ENCODE peak calls at places on chromosomes 2 and 18, in five cellular contexts. M is transverse colon, S is AG10803, A is GM12865, H is fibroblast of lung. N is an unnamed sample.

GRCh38 chr2:38602136-38602731 is 494 bp downstream of the HNRNPLL start:
- DNase-seq in M (peak), S (peak), A (no peak), H (no peak), N (no peak)

GRCh38 chr2:73337828-73338227 is 44.5 kb upstream of the EGR4 start:
- DNase-seq in M (no peak), S (no peak), A (no peak), H (no peak), N (no peak)

GRCh38 chr2:218991674-218992168 is 1.5 kb downstream of the CRYBA2 start:
- DNase-seq in M (no peak), S (peak), A (no peak), H (peak), N (peak)

GRCh38 chr2:85754313-85755095 is 713 bp downstream of the ATOH8 start:
- DNase-seq in M (peak), S (peak), A (peak), H (peak), N (no peak)

GRCh38 chr2:97664636-97664970 is 759 bp upstream of the ACTR1B start:
- DNase-seq in M (peak), S (no peak), A (no peak), H (no peak), N (no peak)

GRCh38 chr2:158025263-158025996 is 76.2 kb upstream of the UPP2 start:
- DNase-seq in M (no peak), S (peak), A (no peak), H (peak), N (peak)

GRCh38 chr2:56379066-56379465 is 195.3 kb downstream of the CCDC85A start:
- DNase-seq in M (no peak), S (no peak), A (no peak), H (no peak), N (no peak)

GRCh38 chr2:205543937-205544702 is 138.2 kb upstream of the NRP2 start:
- DNase-seq in M (no peak), S (peak), A (no peak), H (no peak), N (no peak)

GRCh38 chr2:223093436-223093839 is 41.4 kb downstream of the KCNE4 start:
- DNase-seq in M (no peak), S (peak), A (no peak), H (peak), N (no peak)

GRCh38 chr2:219448776-219449476 is 14.3 kb downstream of the SPEG start:
- DNase-seq in M (no peak), S (no peak), A (no peak), H (no peak), N (no peak)

GRCh38 chr2:149037851-149038250 is 648 bp upstream of the LYPD6B start:
- DNase-seq in M (no peak), S (no peak), A (no peak), H (no peak), N (no peak)

GRCh38 chr2:228589115-228589514 is 407.6 kb upstream of the SPHKAP start:
- DNase-seq in M (no peak), S (no peak), A (no peak), H (no peak), N (no peak)

GRCh38 chr2:118861741-118862140 is 14.3 kb upstream of the EN1 start:
- DNase-seq in M (no peak), S (peak), A (no peak), H (no peak), N (no peak)

GRCh38 chr2:214410918-214411554 is at the start of gene VWC2L:
- DNase-seq in M (peak), S (peak), A (peak), H (peak), N (peak)

GRCh38 chr2:78999410-78999809 is 26.1 kb upstream of the REG3G start:
- DNase-seq in M (no peak), S (no peak), A (peak), H (no peak), N (no peak)

DNA sequence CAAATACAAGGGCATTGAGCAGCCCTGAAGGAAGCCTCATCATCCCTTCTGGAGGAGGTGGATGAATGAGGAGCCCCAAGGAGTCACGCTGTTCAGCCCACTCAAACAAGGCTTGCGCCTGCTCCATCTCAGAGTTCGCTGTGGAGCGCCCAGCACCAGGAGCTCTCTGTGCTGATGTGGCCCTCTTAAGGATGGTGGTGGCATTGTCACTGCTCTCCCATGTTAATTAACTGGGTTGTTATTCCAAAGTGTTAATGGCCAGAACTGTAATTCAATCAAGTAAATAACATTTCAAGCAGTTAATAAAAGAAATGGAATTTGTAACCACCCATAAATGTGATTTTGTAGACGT is 726.0 kb upstream of the RAB6C start:
- DNase-seq in M (no peak), S (no peak), A (peak), H (no peak), N (no peak)
- TF ChIP-seq CTCF in M (no peak), S (peak), A (peak), H (no peak), N (no peak)

DNA sequence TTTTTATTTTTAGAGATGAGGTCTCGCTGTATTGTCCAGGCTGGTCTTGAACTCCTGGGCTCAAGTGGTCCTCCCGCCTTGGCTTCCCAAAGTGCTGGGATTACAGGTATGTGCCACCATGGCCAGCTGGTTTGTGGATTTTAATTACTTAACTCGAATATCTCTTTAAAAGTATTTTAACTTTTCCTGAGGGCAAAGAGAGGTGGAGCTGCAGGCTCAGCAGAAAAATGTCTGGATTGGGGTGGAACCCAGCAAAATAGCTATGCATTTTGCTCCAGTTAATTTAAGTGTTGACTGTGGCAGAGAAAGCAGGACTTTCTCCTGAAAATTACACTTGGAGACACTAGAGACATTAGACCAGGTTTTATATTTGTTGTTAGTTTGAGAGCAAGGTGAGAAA is 35.5 kb upstream of the TXNDC2 start:
- DNase-seq in M (no peak), S (no peak), A (no peak), H (no peak), N (no peak)
- H3K4me3 ChIP-seq in M (no peak), S (no peak), A (no peak), H (no peak), N (no peak)

GRCh38 chr2:101775092-101775491 is 77.6 kb downstream of the MAP4K4 start:
- DNase-seq in M (no peak), S (no peak), A (no peak), H (peak), N (no peak)

GRCh38 chr2:101777337-101777736 is 79.8 kb downstream of the MAP4K4 start:
- DNase-seq in M (no peak), S (no peak), A (no peak), H (no peak), N (no peak)

GRCh38 chr2:101775636-101776035 is 78.1 kb downstream of the MAP4K4 start:
- DNase-seq in M (no peak), S (no peak), A (no peak), H (peak), N (no peak)

GRCh38 chr2:101778102-101778501 is 80.6 kb downstream of the MAP4K4 start:
- DNase-seq in M (no peak), S (no peak), A (no peak), H (no peak), N (no peak)

DNA sequence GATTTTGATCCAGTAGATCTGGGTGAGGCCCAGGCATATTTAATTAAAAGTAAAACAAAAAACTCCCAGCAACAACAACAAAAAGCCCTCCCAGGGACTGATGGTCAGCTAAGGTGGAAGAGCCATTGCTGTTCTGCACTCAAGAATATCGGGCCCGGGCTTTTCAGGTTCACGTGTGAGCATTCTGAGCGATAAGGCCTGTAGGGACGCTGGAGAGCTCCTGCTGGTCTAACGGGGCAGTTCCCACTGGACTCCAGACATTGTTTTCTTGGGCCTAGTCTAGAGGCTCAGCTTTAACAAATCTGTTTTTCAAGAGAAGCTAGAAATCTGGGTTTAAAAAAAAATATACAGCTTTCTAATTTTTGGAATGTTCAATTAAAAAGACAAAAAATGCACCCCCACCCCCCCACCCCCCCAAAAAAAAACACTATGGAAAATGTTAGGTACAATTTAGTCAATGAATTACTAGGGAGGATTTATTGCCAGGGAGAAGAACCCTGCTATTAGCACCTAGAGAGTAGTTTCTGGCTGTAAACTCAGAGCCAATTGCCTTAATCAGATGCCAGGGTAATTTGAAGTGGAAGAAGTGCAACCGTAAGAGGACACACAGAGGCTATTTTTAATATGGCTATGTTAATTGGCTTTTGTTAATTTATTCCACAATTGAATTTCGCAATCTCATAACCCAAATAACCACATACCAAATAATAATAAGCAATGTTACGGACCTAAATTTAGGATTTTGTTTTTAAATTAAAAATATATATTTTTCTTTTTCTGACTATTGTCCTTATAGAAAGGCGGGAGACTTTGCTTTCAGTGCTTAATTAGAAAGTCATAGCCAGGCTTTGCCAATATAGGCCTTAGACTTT is 78.9 kb downstream of the MAP4K4 start:
- DNase-seq in M (no peak), S (no peak), A (no peak), H (no peak), N (no peak)
- TF ChIP-seq CTCF in M (no peak), S (no peak), A (no peak), H (peak), N (no peak)

GRCh38 chr2:74379851-74380789 is at the start of gene DCTN1:
- DNase-seq in M (peak), S (peak), A (peak), H (peak), N (peak)
- H3K4me3 ChIP-seq in M (peak), S (peak), A (no peak), H (peak), N (peak)

GRCh38 chr2:145028055-145028630 is 508.2 kb upstream of the ZEB2 start:
- DNase-seq in M (no peak), S (no peak), A (no peak), H (no peak), N (no peak)
- TF ChIP-seq CTCF in M (no peak), S (no peak), A (no peak), H (no peak), N (no peak)

DNA sequence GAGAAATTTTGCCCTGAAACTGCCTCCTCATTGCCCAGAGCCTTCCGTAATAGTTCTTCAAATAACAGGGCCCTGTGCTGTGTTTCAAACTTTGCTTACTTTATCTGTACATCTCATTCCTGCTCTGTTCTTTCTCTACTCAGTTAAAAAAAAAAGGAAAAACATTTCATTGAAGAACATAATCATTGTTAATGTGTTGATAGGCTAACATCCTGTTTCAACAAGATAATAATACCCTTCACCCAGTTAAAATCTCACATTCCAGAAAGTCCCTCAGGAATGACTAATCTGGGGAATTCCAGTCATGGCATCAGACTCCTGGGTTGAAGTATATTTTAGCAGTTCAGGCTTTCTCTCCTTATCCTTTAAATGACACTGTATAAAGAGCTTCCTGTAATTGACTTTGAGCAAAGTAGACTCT is 45.6 kb upstream of the ITGAV start:
- DNase-seq in M (no peak), S (peak), A (peak), H (peak), N (peak)
- H3K4me3 ChIP-seq in M (no peak), S (peak), A (no peak), H (peak), N (peak)

GRCh38 chr2:16051841-16052564 is 111.7 kb downstream of the MYCN start:
- DNase-seq in M (no peak), S (no peak), A (no peak), H (no peak), N (no peak)

GRCh38 chr2:16050261-16051045 is 110.1 kb downstream of the MYCN start:
- DNase-seq in M (no peak), S (no peak), A (no peak), H (no peak), N (no peak)

GRCh38 chr2:16051046-16051489 is 110.7 kb downstream of the MYCN start:
- DNase-seq in M (no peak), S (no peak), A (no peak), H (no peak), N (no peak)

GRCh38 chr2:16055848-16056580 is 115.7 kb downstream of the MYCN start:
- DNase-seq in M (no peak), S (no peak), A (peak), H (no peak), N (no peak)

GRCh38 chr2:16053437-16054257 is 113.3 kb downstream of the MYCN start:
- DNase-seq in M (no peak), S (no peak), A (no peak), H (no peak), N (no peak)
- TF ChIP-seq CTCF in M (no peak), S (no peak), A (no peak), H (no peak), N (no peak)

GRCh38 chr2:64859208-64860161 is 129.7 kb upstream of the SLC1A4 start:
- DNase-seq in M (peak), S (peak), A (peak), H (peak), N (peak)
- H3K4me3 ChIP-seq in M (peak), S (peak), A (peak), H (no peak), N (peak)

GRCh38 chr18:44915661-44916060 is 235.0 kb downstream of the SETBP1 start:
- DNase-seq in M (no peak), S (no peak), A (no peak), H (no peak), N (peak)

GRCh38 chr18:44912740-44913478 is 232.2 kb downstream of the SETBP1 start:
- DNase-seq in M (no peak), S (no peak), A (no peak), H (no peak), N (no peak)

GRCh38 chr18:44911773-44912172 is 231.1 kb downstream of the SETBP1 start:
- DNase-seq in M (no peak), S (no peak), A (peak), H (no peak), N (no peak)

GRCh38 chr18:44915213-44915612 is 234.5 kb downstream of the SETBP1 start:
- DNase-seq in M (no peak), S (no peak), A (no peak), H (no peak), N (no peak)

GRCh38 chr18:44914028-44914427 is 233.3 kb downstream of the SETBP1 start:
- DNase-seq in M (no peak), S (no peak), A (no peak), H (no peak), N (no peak)
- TF ChIP-seq CTCF in M (no peak), S (no peak), A (no peak), H (no peak), N (no peak)

GRCh38 chr2:197675246-197675645 is at the start of gene RFTN2:
- DNase-seq in M (no peak), S (no peak), A (no peak), H (peak), N (peak)
- H3K4me3 ChIP-seq in M (no peak), S (peak), A (no peak), H (peak), N (peak)